ENCODE peak calls at places on chromosomes 4 and X, in seven cellular contexts. H, T, W, Z, P, Q and K are unnamed samples.

GRCh38 chrX:107659768-107660167 is 31.5 kb downstream of the PRPS1 start:
- DNase-seq in H (no peak), T (peak; percentile 35), W (peak; percentile 58), Z (no peak), P (peak; percentile 24), Q (no peak), K (no peak)

GRCh38 chrX:40952855-40953254 is 132.4 kb upstream of the USP9X start:
- DNase-seq in H (no peak), T (peak; percentile 9), W (no peak), Z (no peak), P (peak; percentile 13), Q (no peak), K (no peak)

GRCh38 chr4:139550724-139551429 is 5.1 kb downstream of the SETD7 start:
- DNase-seq in H (no peak), T (peak; percentile 67), W (peak; percentile 44), Z (no peak), P (no peak), Q (peak; percentile 55), K (no peak)

GRCh38 chr4:154490589-154491340 is 834 bp downstream of the DCHS2 start:
- DNase-seq in H (no peak), T (no peak), W (peak; percentile 23), Z (no peak), P (peak; percentile 59), Q (no peak), K (peak; percentile 28)

GRCh38 chr4:89298788-89299152 is 8.8 kb downstream of the GPRIN3 start:
- DNase-seq in H (no peak), T (peak; percentile 47), W (peak; percentile 41), Z (no peak), P (no peak), Q (no peak), K (no peak)

GRCh38 chr4:78557841-78558240 is 6.3 kb downstream of the ANXA3 start:
- DNase-seq in H (no peak), T (no peak), W (no peak), Z (no peak), P (no peak), Q (no peak), K (no peak)

GRCh38 chrX:33339219-33339618 is 127.9 kb upstream of the DMD start:
- DNase-seq in H (no peak), T (no peak), W (peak; percentile 10), Z (no peak), P (no peak), Q (no peak), K (no peak)

GRCh38 chr4:73257995-73258667 is 467 bp downstream of the ANKRD17 start:
- DNase-seq in H (no peak), T (peak; percentile 52), W (peak; percentile 60), Z (peak; percentile 38), P (no peak), Q (peak; percentile 38), K (no peak)

GRCh38 chr4:140755811-140756291 is 334 bp downstream of the TBC1D9 start:
- DNase-seq in H (peak; percentile 73), T (peak; percentile 70), W (peak; percentile 73), Z (peak; percentile 42), P (peak; percentile 57), Q (peak; percentile 55), K (peak; percentile 53)

GRCh38 chr4:139921551-139922184 is 232.3 kb downstream of the MAML3 start:
- DNase-seq in H (peak; percentile 54), T (no peak), W (no peak), Z (no peak), P (no peak), Q (no peak), K (no peak)

GRCh38 chr4:3516836-3517730 is 15.1 kb downstream of the LRPAP1 start:
- DNase-seq in H (peak; percentile 35), T (no peak), W (no peak), Z (no peak), P (no peak), Q (no peak), K (no peak)

GRCh38 chr4:41364871-41365270 is 108.1 kb downstream of the UCHL1 start:
- DNase-seq in H (no peak), T (no peak), W (no peak), Z (no peak), P (no peak), Q (no peak), K (no peak)

GRCh38 chrX:146278381-146278780 is 460.8 kb downstream of the SLITRK2 start:
- DNase-seq in H (no peak), T (no peak), W (peak; percentile 23), Z (no peak), P (no peak), Q (no peak), K (no peak)

GRCh38 chr4:104169437-104169836 is 325.3 kb downstream of the CXXC4 start:
- DNase-seq in H (no peak), T (no peak), W (no peak), Z (no peak), P (no peak), Q (no peak), K (no peak)

GRCh38 chr4:22237155-22237751 is 278.6 kb downstream of the ADGRA3 start:
- DNase-seq in H (peak; percentile 44), T (no peak), W (peak; percentile 47), Z (no peak), P (no peak), Q (no peak), K (peak; percentile 39)

GRCh38 chrX:98067611-98068010 is 1183.9 kb downstream of the RPA4 start:
- DNase-seq in H (no peak), T (peak; percentile 40), W (no peak), Z (no peak), P (no peak), Q (no peak), K (no peak)

GRCh38 chr4:42655921-42656735 is 777 bp downstream of the ATP8A1 start:
- DNase-seq in H (peak; percentile 73), T (no peak), W (peak; percentile 49), Z (peak; percentile 40), P (peak; percentile 59), Q (peak; percentile 39), K (peak; percentile 25)

GRCh38 chr4:148056879-148057278 is 325.0 kb downstream of the ARHGAP10 start:
- DNase-seq in H (peak; percentile 73), T (peak; percentile 77), W (no peak), Z (peak; percentile 53), P (peak; percentile 57), Q (peak; percentile 52), K (no peak)

GRCh38 chrX:9566150-9566621 is 101.3 kb downstream of the TBL1X start:
- DNase-seq in H (no peak), T (peak; percentile 91), W (no peak), Z (peak; percentile 51), P (no peak), Q (peak; percentile 54), K (no peak)

GRCh38 chr4:4854649-4855292 is 4.7 kb upstream of the MSX1 start:
- DNase-seq in H (no peak), T (no peak), W (no peak), Z (no peak), P (no peak), Q (no peak), K (no peak)

GRCh38 chr4:25235401-25235800 is 1.6 kb downstream of the PI4K2B start:
- DNase-seq in H (no peak), T (no peak), W (no peak), Z (no peak), P (no peak), Q (no peak), K (no peak)

GRCh38 chr4:169058312-169058711 is 48.3 kb upstream of the CBR4 start:
- DNase-seq in H (no peak), T (no peak), W (no peak), Z (peak; percentile 57), P (no peak), Q (peak; percentile 66), K (no peak)
- TF ChIP-seq CTCF in H (no peak), T (no peak), W (no peak), Z (no peak), P (no peak), Q (no peak), K (no peak)

GRCh38 chr4:77308843-77309242 is 151.8 kb downstream of the CCNG2 start:
- DNase-seq in H (no peak), T (peak; percentile 16), W (peak; percentile 29), Z (no peak), P (peak; percentile 49), Q (no peak), K (no peak)
- TF ChIP-seq CTCF in H (peak; percentile 34), T (peak; percentile 35), W (peak; percentile 55), Z (peak; percentile 41), P (peak; percentile 51), Q (peak; percentile 46), K (peak; percentile 59)

GRCh38 chr4:37781134-37781455 is 45.4 kb upstream of the PGM2 start:
- DNase-seq in H (no peak), T (no peak), W (no peak), Z (no peak), P (no peak), Q (no peak), K (no peak)

GRCh38 chr4:37780444-37781133 is 45.9 kb upstream of the PGM2 start:
- DNase-seq in H (no peak), T (peak; percentile 19), W (no peak), Z (no peak), P (no peak), Q (peak; percentile 31), K (no peak)
- TF ChIP-seq CTCF in H (peak; percentile 16), T (no peak), W (peak; percentile 27), Z (peak; percentile 18), P (no peak), Q (peak; percentile 40), K (no peak)

GRCh38 chr4:69878250-69878649 is 18.3 kb upstream of the SULT1E1 start:
- DNase-seq in H (no peak), T (no peak), W (no peak), Z (no peak), P (no peak), Q (no peak), K (no peak)
- TF ChIP-seq CTCF in H (no peak), T (no peak), W (no peak), Z (no peak), P (no peak), Q (no peak), K (no peak)

GRCh38 chr4:15778742-15779231 is 659 bp downstream of the CD38 start:
- DNase-seq in H (peak; percentile 80), T (peak; percentile 44), W (peak; percentile 28), Z (peak; percentile 36), P (peak; percentile 68), Q (peak; percentile 18), K (no peak)

GRCh38 chr4:15779789-15780188 is 1.7 kb downstream of the CD38 start:
- DNase-seq in H (no peak), T (no peak), W (no peak), Z (no peak), P (no peak), Q (no peak), K (no peak)

GRCh38 chr4:15777697-15778096 is 431 bp upstream of the CD38 start:
- DNase-seq in H (no peak), T (no peak), W (no peak), Z (no peak), P (no peak), Q (no peak), K (no peak)

GRCh38 chr4:15778191-15778741 is at the start of gene CD38:
- DNase-seq in H (peak; percentile 51), T (no peak), W (peak; percentile 29), Z (peak; percentile 46), P (peak; percentile 78), Q (peak; percentile 15), K (peak; percentile 9)

DNA sequence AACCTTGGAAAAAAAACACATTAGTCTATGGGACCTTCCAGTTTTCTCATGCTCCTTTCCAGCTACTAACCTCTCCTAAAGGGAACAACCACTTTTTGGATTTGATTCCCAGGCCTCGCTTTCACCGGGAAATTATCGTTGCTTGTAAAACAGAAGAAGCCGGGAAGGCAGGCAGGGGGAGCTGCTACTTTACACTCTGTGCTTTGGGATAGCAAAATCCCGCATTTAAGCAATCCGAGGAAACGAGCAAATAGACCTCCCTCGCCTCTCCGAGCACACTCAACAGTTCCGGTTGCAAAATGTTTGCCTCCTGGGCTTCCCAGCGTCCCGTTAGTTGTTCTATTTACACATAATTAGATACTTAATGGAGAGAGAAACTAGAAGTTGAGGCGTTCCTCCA is 1.2 kb downstream of the CD38 start:
- DNase-seq in H (peak; percentile 61), T (peak; percentile 59), W (peak; percentile 64), Z (peak; percentile 55), P (no peak), Q (peak; percentile 58), K (peak; percentile 13)
- TF ChIP-seq CTCF in H (peak; percentile 29), T (peak; percentile 51), W (peak; percentile 65), Z (peak; percentile 32), P (peak; percentile 27), Q (peak; percentile 63), K (peak; percentile 35)